ENCODE peak calls at places on chromosomes 1 and 21, in ten cellular contexts. One of them, this sample, is unnamed. For H3K9me2, the result is how much of the 10 kb centered on the place peaks cover.

GRCh38 chr1:51956528-51957509 is 33.7 kb downstream of the RAB3B start:
- DNase-seq in MM.1S: no peak
- DNase-seq in OCI-LY7: no peak
- DNase-seq in Karpas-422: no peak
- DNase-seq in SK-N-SH: no peak
- DNase-seq in hepatocyte: no peak
- DNase-seq in HCT116: peak
- DNase-seq in PC-3: no peak
- DNase-seq in PC-9: no peak
- DNase-seq in GM23338: peak
- DNase-seq in this sample: peak

GRCh38 chr1:99980928-99981327 is 11.1 kb downstream of the SLC35A3 start:
- DNase-seq in PC-3: no peak
- DNase-seq in GM23338: no peak
- DNase-seq in MM.1S: no peak
- DNase-seq in HCT116: no peak
- DNase-seq in PC-9: peak
- DNase-seq in OCI-LY7: no peak
- DNase-seq in SK-N-SH: no peak
- DNase-seq in Karpas-422: no peak
- DNase-seq in hepatocyte: no peak
- DNase-seq in this sample: no peak

GRCh38 chr1:35112668-35113067 is 33.5 kb downstream of the ZMYM1 start:
- DNase-seq in PC-3: peak
- DNase-seq in hepatocyte: no peak
- DNase-seq in Karpas-422: peak
- DNase-seq in SK-N-SH: peak
- DNase-seq in MM.1S: no peak
- DNase-seq in HCT116: no peak
- DNase-seq in OCI-LY7: peak
- DNase-seq in PC-9: no peak
- DNase-seq in GM23338: no peak
- DNase-seq in this sample: peak

GRCh38 chr21:42775891-42776290 is 103.4 kb downstream of the WDR4 start:
- DNase-seq in Karpas-422: no peak
- DNase-seq in PC-3: no peak
- DNase-seq in GM23338: no peak
- DNase-seq in PC-9: no peak
- DNase-seq in MM.1S: no peak
- DNase-seq in hepatocyte: no peak
- DNase-seq in HCT116: no peak
- DNase-seq in OCI-LY7: no peak
- DNase-seq in SK-N-SH: no peak
- DNase-seq in this sample: no peak

GRCh38 chr1:1852619-1853414 is 38.1 kb downstream of the GNB1 start:
- DNase-seq in OCI-LY7: no peak
- DNase-seq in GM23338: no peak
- DNase-seq in Karpas-422: no peak
- DNase-seq in PC-9: no peak
- DNase-seq in HCT116: no peak
- DNase-seq in SK-N-SH: no peak
- DNase-seq in PC-3: no peak
- DNase-seq in hepatocyte: no peak
- DNase-seq in MM.1S: no peak
- DNase-seq in this sample: no peak

GRCh38 chr1:213124590-213124989 is 73.5 kb downstream of the RPS6KC1 start:
- DNase-seq in PC-9: no peak
- DNase-seq in HCT116: no peak
- DNase-seq in PC-3: no peak
- DNase-seq in GM23338: no peak
- DNase-seq in MM.1S: no peak
- DNase-seq in hepatocyte: no peak
- DNase-seq in Karpas-422: no peak
- DNase-seq in OCI-LY7: no peak
- DNase-seq in SK-N-SH: no peak
- DNase-seq in this sample: no peak

GRCh38 chr1:17059391-17060128 is 5.7 kb upstream of the SDHB start:
- DNase-seq in OCI-LY7: peak
- DNase-seq in Karpas-422: peak
- DNase-seq in PC-3: peak
- DNase-seq in hepatocyte: peak
- DNase-seq in GM23338: peak
- DNase-seq in MM.1S: peak
- DNase-seq in HCT116: peak
- DNase-seq in PC-9: peak
- DNase-seq in SK-N-SH: peak
- DNase-seq in this sample: peak

GRCh38 chr1:197440730-197441129 is 172.7 kb downstream of the CRB1 start:
- DNase-seq in SK-N-SH: no peak
- DNase-seq in PC-9: no peak
- DNase-seq in MM.1S: no peak
- DNase-seq in PC-3: no peak
- DNase-seq in Karpas-422: no peak
- DNase-seq in hepatocyte: no peak
- DNase-seq in OCI-LY7: no peak
- DNase-seq in HCT116: no peak
- DNase-seq in GM23338: no peak
- DNase-seq in this sample: no peak

GRCh38 chr1:8276173-8276914 is 41.6 kb upstream of the SLC45A1 start:
- DNase-seq in GM23338: no peak
- DNase-seq in Karpas-422: no peak
- DNase-seq in HCT116: no peak
- DNase-seq in PC-3: no peak
- DNase-seq in OCI-LY7: peak
- DNase-seq in MM.1S: no peak
- DNase-seq in SK-N-SH: no peak
- DNase-seq in hepatocyte: no peak
- DNase-seq in PC-9: no peak
- DNase-seq in this sample: peak

GRCh38 chr21:35229290-35229689 is 180.2 kb upstream of the RUNX1 start:
- DNase-seq in GM23338: no peak
- DNase-seq in hepatocyte: no peak
- DNase-seq in SK-N-SH: no peak
- DNase-seq in OCI-LY7: no peak
- DNase-seq in PC-9: no peak
- DNase-seq in HCT116: no peak
- DNase-seq in Karpas-422: no peak
- DNase-seq in PC-3: no peak
- DNase-seq in MM.1S: no peak
- DNase-seq in this sample: no peak

GRCh38 chr1:86503477-86504129 is 34.9 kb downstream of the CLCA1 start:
- DNase-seq in hepatocyte: peak
- DNase-seq in OCI-LY7: no peak
- DNase-seq in SK-N-SH: no peak
- DNase-seq in PC-3: no peak
- DNase-seq in HCT116: no peak
- DNase-seq in MM.1S: no peak
- DNase-seq in GM23338: peak
- DNase-seq in Karpas-422: no peak
- DNase-seq in PC-9: no peak
- DNase-seq in this sample: no peak

GRCh38 chr1:17696417-17697301 is 58.5 kb upstream of the ACTL8 start:
- DNase-seq in SK-N-SH: no peak
- DNase-seq in hepatocyte: peak
- DNase-seq in MM.1S: no peak
- DNase-seq in HCT116: peak
- DNase-seq in Karpas-422: no peak
- DNase-seq in GM23338: peak
- DNase-seq in PC-9: no peak
- DNase-seq in PC-3: peak
- DNase-seq in OCI-LY7: no peak
- DNase-seq in this sample: peak

GRCh38 chr1:223628233-223628632 is 37.3 kb downstream of the CAPN8 start:
- DNase-seq in OCI-LY7: peak
- DNase-seq in SK-N-SH: peak
- DNase-seq in PC-9: no peak
- DNase-seq in MM.1S: peak
- DNase-seq in GM23338: peak
- DNase-seq in hepatocyte: peak
- DNase-seq in PC-3: peak
- DNase-seq in Karpas-422: peak
- DNase-seq in HCT116: peak
- DNase-seq in this sample: peak

GRCh38 chr1:207240325-207241095 is 81.0 kb upstream of the CD55 start:
- DNase-seq in GM23338: no peak
- DNase-seq in PC-9: peak
- DNase-seq in PC-3: peak
- DNase-seq in hepatocyte: peak
- DNase-seq in SK-N-SH: no peak
- DNase-seq in MM.1S: no peak
- DNase-seq in Karpas-422: no peak
- DNase-seq in OCI-LY7: no peak
- DNase-seq in HCT116: no peak
- DNase-seq in this sample: peak

GRCh38 chr1:84103197-84103992 is 40.7 kb upstream of the PRKACB start:
- DNase-seq in GM23338: peak
- DNase-seq in PC-9: peak
- DNase-seq in SK-N-SH: no peak
- DNase-seq in HCT116: peak
- DNase-seq in OCI-LY7: no peak
- DNase-seq in PC-3: peak
- DNase-seq in hepatocyte: peak
- DNase-seq in MM.1S: peak
- DNase-seq in Karpas-422: no peak
- DNase-seq in this sample: peak

GRCh38 chr1:22075718-22076117 is 23.2 kb downstream of the CDC42 start:
- DNase-seq in hepatocyte: no peak
- DNase-seq in MM.1S: no peak
- DNase-seq in Karpas-422: no peak
- DNase-seq in PC-3: no peak
- DNase-seq in OCI-LY7: no peak
- DNase-seq in SK-N-SH: no peak
- DNase-seq in PC-9: no peak
- DNase-seq in HCT116: no peak
- DNase-seq in GM23338: no peak
- DNase-seq in this sample: no peak

GRCh38 chr1:3530086-3530930 is 75.8 kb downstream of the ARHGEF16 start:
- DNase-seq in OCI-LY7: no peak
- DNase-seq in HCT116: no peak
- DNase-seq in MM.1S: no peak
- DNase-seq in hepatocyte: peak
- DNase-seq in Karpas-422: no peak
- DNase-seq in SK-N-SH: no peak
- DNase-seq in GM23338: peak
- DNase-seq in PC-9: peak
- DNase-seq in PC-3: peak
- DNase-seq in this sample: peak

GRCh38 chr1:54645806-54646676 is 4.5 kb downstream of the MROH7 start:
- DNase-seq in Karpas-422: no peak
- DNase-seq in OCI-LY7: no peak
- DNase-seq in PC-9: no peak
- DNase-seq in MM.1S: no peak
- DNase-seq in hepatocyte: no peak
- DNase-seq in SK-N-SH: no peak
- DNase-seq in PC-3: no peak
- DNase-seq in HCT116: no peak
- DNase-seq in GM23338: no peak
- DNase-seq in this sample: no peak

GRCh38 chr1:151976868-151977267 is 16.8 kb downstream of the S100A10 start:
- DNase-seq in PC-3: peak
- DNase-seq in SK-N-SH: no peak
- DNase-seq in OCI-LY7: no peak
- DNase-seq in MM.1S: no peak
- DNase-seq in HCT116: no peak
- DNase-seq in Karpas-422: no peak
- DNase-seq in hepatocyte: no peak
- DNase-seq in PC-9: peak
- DNase-seq in GM23338: no peak
- DNase-seq in this sample: peak
- H3K9me2 ChIP-seq in PC-3: under half
- H3K9me2 ChIP-seq in SK-N-SH: under half
- H3K9me2 ChIP-seq in OCI-LY7: under half
- H3K9me2 ChIP-seq in MM.1S: under half
- H3K9me2 ChIP-seq in HCT116: under half
- H3K9me2 ChIP-seq in Karpas-422: under half
- H3K9me2 ChIP-seq in hepatocyte: under half
- H3K9me2 ChIP-seq in PC-9: under half
- H3K9me2 ChIP-seq in GM23338: under half
- H3K9me2 ChIP-seq in this sample: under half

GRCh38 chr1:41952208-41952607 is 33.5 kb upstream of the HIVEP3 start:
- DNase-seq in MM.1S: no peak
- DNase-seq in HCT116: no peak
- DNase-seq in GM23338: no peak
- DNase-seq in PC-9: no peak
- DNase-seq in SK-N-SH: no peak
- DNase-seq in hepatocyte: no peak
- DNase-seq in OCI-LY7: no peak
- DNase-seq in Karpas-422: no peak
- DNase-seq in PC-3: no peak
- DNase-seq in this sample: no peak
- H3K9me2 ChIP-seq in MM.1S: under half
- H3K9me2 ChIP-seq in HCT116: under half
- H3K9me2 ChIP-seq in GM23338: under half
- H3K9me2 ChIP-seq in PC-9: under half
- H3K9me2 ChIP-seq in SK-N-SH: under half
- H3K9me2 ChIP-seq in hepatocyte: under half
- H3K9me2 ChIP-seq in OCI-LY7: under half
- H3K9me2 ChIP-seq in Karpas-422: under half
- H3K9me2 ChIP-seq in PC-3: under half
- H3K9me2 ChIP-seq in this sample: under half

DNA sequence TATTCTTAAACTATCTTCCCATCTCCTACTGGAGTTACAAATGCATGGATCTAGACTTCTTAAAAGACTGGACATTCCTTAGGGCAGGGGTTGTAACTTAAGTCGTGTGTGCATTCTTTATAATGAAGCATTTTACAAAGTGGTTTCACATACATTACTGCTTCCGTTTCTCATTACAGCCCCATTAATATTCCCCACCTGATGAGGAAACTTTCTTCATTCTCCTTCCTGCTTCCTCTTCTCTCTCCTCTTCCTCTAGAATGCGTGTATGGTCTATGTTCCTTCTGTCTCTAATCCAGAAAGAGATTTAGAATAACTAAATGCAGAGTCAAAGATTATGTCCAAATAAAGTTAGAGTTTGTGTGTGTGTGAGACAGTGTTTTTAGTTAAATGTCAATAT is 1.8 kb upstream of the CAP1 start:
- DNase-seq in GM23338: no peak
- DNase-seq in SK-N-SH: no peak
- DNase-seq in hepatocyte: no peak
- DNase-seq in Karpas-422: peak
- DNase-seq in PC-9: no peak
- DNase-seq in HCT116: no peak
- DNase-seq in MM.1S: no peak
- DNase-seq in PC-3: no peak
- DNase-seq in OCI-LY7: peak
- DNase-seq in this sample: no peak
- H3K9me2 ChIP-seq in GM23338: under half
- H3K9me2 ChIP-seq in SK-N-SH: under half
- H3K9me2 ChIP-seq in hepatocyte: under half
- H3K9me2 ChIP-seq in Karpas-422: under half
- H3K9me2 ChIP-seq in PC-9: under half
- H3K9me2 ChIP-seq in HCT116: under half
- H3K9me2 ChIP-seq in MM.1S: under half
- H3K9me2 ChIP-seq in PC-3: under half
- H3K9me2 ChIP-seq in OCI-LY7: under half
- H3K9me2 ChIP-seq in this sample: under half

DNA sequence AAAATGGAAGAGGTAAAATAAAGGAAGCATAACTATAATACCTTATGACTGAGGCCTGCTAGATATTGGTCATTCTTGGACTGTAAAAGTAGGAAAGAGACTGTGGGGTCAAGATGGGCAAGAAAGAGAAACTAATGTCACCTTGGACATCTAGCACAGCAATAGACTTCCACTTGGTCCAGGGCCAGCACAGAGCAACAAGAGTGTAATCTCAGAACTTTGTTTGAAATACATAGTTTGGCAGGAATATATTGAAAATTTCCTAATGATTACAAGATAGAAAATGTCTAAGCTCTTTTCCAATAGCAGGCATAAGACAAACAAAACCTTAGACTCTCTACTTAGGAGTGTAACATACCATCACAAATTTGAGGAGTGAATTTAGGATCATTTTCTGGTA is 4.6 kb downstream of the LRRC8C start:
- DNase-seq in MM.1S: no peak
- DNase-seq in OCI-LY7: no peak
- DNase-seq in HCT116: no peak
- DNase-seq in hepatocyte: no peak
- DNase-seq in SK-N-SH: no peak
- DNase-seq in PC-3: no peak
- DNase-seq in PC-9: no peak
- DNase-seq in GM23338: no peak
- DNase-seq in Karpas-422: no peak
- DNase-seq in this sample: no peak
- H3K9me2 ChIP-seq in MM.1S: under half
- H3K9me2 ChIP-seq in OCI-LY7: under half
- H3K9me2 ChIP-seq in HCT116: under half
- H3K9me2 ChIP-seq in hepatocyte: under half
- H3K9me2 ChIP-seq in SK-N-SH: under half
- H3K9me2 ChIP-seq in PC-3: under half
- H3K9me2 ChIP-seq in PC-9: under half
- H3K9me2 ChIP-seq in GM23338: under half
- H3K9me2 ChIP-seq in Karpas-422: under half
- H3K9me2 ChIP-seq in this sample: under half